ENCODE peak calls at places on chromosomes 16 and 17, in ten cellular contexts. A, Z, L, U, P, I, Q, M, H and V are unnamed samples.

GRCh38 chr16:66917741-66918140 is 944 bp downstream of the CDH16 start:
- DNase-seq in U (no peak), Z (no peak), H (no peak), P (no peak), A (no peak), Q (no peak), M (no peak), L (no peak), I (no peak), V (no peak)

GRCh38 chr16:30958164-30959083 is 870 bp downstream of the SETD1A start:
- DNase-seq in Z (no peak), M (no peak), I (no peak), U (peak; percentile 95), A (peak; percentile 57), H (no peak), L (no peak), P (peak; percentile 42), Q (peak; percentile 18), V (no peak)

GRCh38 chr17:43014020-43014615 is 7.5 kb downstream of the IFI35 start:
- DNase-seq in M (no peak), A (no peak), Z (no peak), I (no peak), U (no peak), H (no peak), L (no peak), Q (no peak), P (no peak), V (no peak)

GRCh38 chr16:2532494-2533141 is 1.4 kb upstream of the CEMP1 start:
- DNase-seq in P (peak; percentile 44), Q (no peak), A (peak; percentile 91), U (peak; percentile 76), H (no peak), Z (peak; percentile 50), I (no peak), M (no peak), L (peak; percentile 35), V (peak; percentile 82)

GRCh38 chr17:6110592-6110991 is 40.4 kb downstream of the WSCD1 start:
- DNase-seq in M (no peak), A (no peak), L (no peak), H (no peak), U (no peak), Q (peak; percentile 77), I (no peak), P (no peak), Z (no peak), V (no peak)

GRCh38 chr16:67163164-67163902 is 1.2 kb upstream of the HSF4 start:
- DNase-seq in Q (no peak), Z (peak; percentile 51), M (no peak), A (no peak), H (no peak), U (peak; percentile 64), L (no peak), I (no peak), P (no peak), V (peak; percentile 93)

GRCh38 chr17:79413591-79413990 is 197.3 kb downstream of the RBFOX3 start:
- DNase-seq in A (peak; percentile 52), H (no peak), I (no peak), M (no peak), Q (no peak), U (no peak), Z (no peak), L (no peak), P (no peak), V (no peak)

GRCh38 chr16:177394-177822 is 928 bp downstream of the HBA1 start:
- DNase-seq in U (no peak), Q (no peak), H (no peak), M (peak; percentile 100), A (no peak), L (no peak), Z (no peak), P (no peak), I (no peak), V (no peak)

GRCh38 chr16:89696598-89697128 is 4.8 kb downstream of the SPATA2L start:
- DNase-seq in H (no peak), I (peak; percentile 23), L (no peak), Z (no peak), U (peak; percentile 66), P (no peak), A (no peak), Q (no peak), M (no peak), V (no peak)

GRCh38 chr17:17569691-17570090 is 21.8 kb downstream of the PEMT start:
- DNase-seq in I (no peak), L (no peak), M (no peak), Q (no peak), U (no peak), P (no peak), A (peak; percentile 77), H (no peak), Z (no peak), V (no peak)

GRCh38 chr17:9943343-9943742 is 38.3 kb upstream of the RCVRN start:
- DNase-seq in A (no peak), H (no peak), L (no peak), U (no peak), Z (no peak), P (no peak), I (no peak), M (no peak), Q (no peak), V (no peak)

GRCh38 chr17:5416886-5417285 is 2.6 kb downstream of the NUP88 start:
- DNase-seq in P (no peak), U (no peak), A (no peak), L (no peak), M (no peak), Z (no peak), Q (no peak), H (no peak), I (no peak), V (no peak)

GRCh38 chr17:74713199-74713755 is 554 bp upstream of the CD300LF start:
- DNase-seq in L (no peak), A (no peak), Z (no peak), I (no peak), U (no peak), Q (no peak), P (no peak), M (no peak), H (no peak), V (no peak)

GRCh38 chr16:76897816-76898215 is 293.2 kb upstream of the MON1B start:
- DNase-seq in I (no peak), Q (no peak), U (no peak), P (no peak), M (no peak), H (no peak), L (no peak), Z (no peak), A (no peak), V (no peak)

GRCh38 chr17:57874434-57875108 is 24.7 kb upstream of the MRPS23 start:
- DNase-seq in I (no peak), M (no peak), U (peak; percentile 62), Q (peak; percentile 96), P (no peak), L (no peak), H (no peak), A (peak; percentile 44), Z (peak; percentile 26), V (no peak)

GRCh38 chr17:57001541-57001940 is 23.6 kb downstream of the SCPEP1 start:
- DNase-seq in P (no peak), Q (no peak), I (no peak), M (no peak), H (no peak), U (no peak), Z (no peak), L (no peak), A (no peak), V (no peak)

GRCh38 chr17:17681744-17682292 is 560 bp downstream of the RAI1 start:
- DNase-seq in I (peak; percentile 28), M (no peak), U (peak; percentile 72), L (no peak), A (no peak), H (no peak), Q (no peak), P (no peak), Z (no peak), V (peak; percentile 35)

GRCh38 chr16:5046914-5047313 is 13.2 kb upstream of the NAGPA start:
- DNase-seq in H (no peak), U (no peak), L (no peak), M (no peak), P (no peak), Q (no peak), I (no peak), Z (no peak), A (no peak), V (no peak)

GRCh38 chr17:12521416-12521815 is 144.3 kb upstream of the MYOCD start:
- DNase-seq in U (no peak), M (no peak), L (no peak), H (no peak), Q (no peak), I (no peak), A (no peak), P (no peak), Z (no peak), V (no peak)